ENCODE peak calls at places on chromosomes 6 and 20, in six cellular contexts. T is body of pancreas, M is A549, J is tibial nerve, Z is dorsolateral prefrontal cortex, Y is thoracic aorta. C is an unnamed sample.

GRCh38 chr20:56274156-56274555 is 25.6 kb downstream of the MC3R start:
- DNase-seq in J (no peak), M (no peak), Y (no peak), T (no peak), Z (no peak), C (no peak)

GRCh38 chr20:62413896-62414481 is 6.9 kb upstream of the CABLES2 start:
- DNase-seq in Y (no peak), M (peak; percentile 47), Z (no peak), J (no peak), T (no peak), C (no peak)

GRCh38 chr6:163263196-163263595 is 151.3 kb upstream of the QKI start:
- DNase-seq in T (no peak), J (peak; percentile 30), Z (peak; percentile 73), M (no peak), Y (no peak), C (peak; percentile 70)

GRCh38 chr6:125942677-125943527 is 13.7 kb upstream of the HINT3 start:
- DNase-seq in T (peak; percentile 57), Z (no peak), Y (no peak), M (no peak), J (no peak), C (no peak)

GRCh38 chr6:94721459-94721858 is 855.9 kb upstream of the MANEA start:
- DNase-seq in M (no peak), Y (no peak), J (no peak), Z (no peak), T (no peak), C (no peak)

GRCh38 chr6:116412270-116412669 is 41.5 kb downstream of the DSE start:
- DNase-seq in Z (no peak), Y (no peak), T (no peak), M (no peak), J (no peak), C (no peak)

GRCh38 chr6:105207524-105208269 is 27.9 kb upstream of the POPDC3 start:
- DNase-seq in M (no peak), T (no peak), Z (no peak), Y (no peak), J (no peak), C (no peak)

GRCh38 chr6:56594699-56595098 is 48.0 kb downstream of the DST start:
- DNase-seq in Y (no peak), Z (no peak), T (peak; percentile 39), J (no peak), M (no peak), C (peak; percentile 13)

GRCh38 chr6:135128268-135128914 is 52.7 kb upstream of the MYB start:
- DNase-seq in Z (no peak), M (no peak), Y (no peak), T (no peak), J (no peak), C (no peak)

GRCh38 chr6:104689551-104690205 is 170.0 kb downstream of the HACE1 start:
- DNase-seq in M (no peak), J (no peak), Z (no peak), T (no peak), Y (no peak), C (no peak)

GRCh38 chr6:46103437-46103836 is 26.4 kb upstream of the ENPP4 start:
- DNase-seq in Z (no peak), M (no peak), J (no peak), Y (no peak), T (no peak), C (no peak)

GRCh38 chr6:9131616-9132015 is 696.3 kb upstream of the SLC35B3 start:
- DNase-seq in Z (no peak), J (no peak), Y (no peak), M (no peak), T (peak; percentile 72), C (no peak)

GRCh38 chr6:6661684-6662083 is 73.2 kb downstream of the LY86 start:
- DNase-seq in Y (no peak), Z (no peak), T (peak; percentile 61), M (no peak), J (no peak), C (peak; percentile 32)

GRCh38 chr6:104407957-104408356 is 451.8 kb downstream of the HACE1 start:
- DNase-seq in Z (no peak), J (no peak), T (no peak), Y (no peak), M (no peak), C (no peak)

GRCh38 chr20:3339076-3339475 is 68.4 kb downstream of the DNAAF9 start:
- DNase-seq in J (no peak), T (no peak), Y (no peak), M (no peak), Z (no peak), C (no peak)

GRCh38 chr6:138430361-138431145 is 26.5 kb downstream of the HEBP2 start:
- DNase-seq in M (no peak), J (no peak), Y (no peak), Z (no peak), T (no peak), C (peak; percentile 57)

GRCh38 chr6:110329348-110329728 is 28.8 kb downstream of the METTL24 start:
- DNase-seq in J (no peak), T (peak; percentile 23), M (no peak), Z (no peak), Y (no peak), C (no peak)

GRCh38 chr6:1027795-1028569 is 283.9 kb upstream of the FOXQ1 start:
- DNase-seq in T (no peak), Z (no peak), Y (no peak), J (no peak), M (no peak), C (no peak)

GRCh38 chr6:99603421-99604160 is 3.0 kb upstream of the PRDM13 start:
- DNase-seq in J (no peak), Y (no peak), Z (no peak), T (peak; percentile 34), M (peak; percentile 13), C (no peak)

GRCh38 chr6:33075568-33076405 is at the start of gene HLA-DPB1:
- DNase-seq in M (peak; percentile 28), Z (no peak), J (no peak), T (no peak), Y (no peak), C (no peak)

GRCh38 chr6:111761783-111762312 is 111.4 kb downstream of the FYN start:
- DNase-seq in M (no peak), J (no peak), T (no peak), Y (no peak), Z (no peak), C (no peak)

GRCh38 chr6:159999240-159999671 is 30.4 kb downstream of the IGF2R start:
- DNase-seq in M (no peak), J (no peak), Z (no peak), T (no peak), Y (no peak), C (no peak)

GRCh38 chr6:52286798-52287432 is 2.4 kb upstream of the MCM3 start:
- DNase-seq in J (peak; percentile 70), Y (peak; percentile 33), Z (peak; percentile 83), M (peak; percentile 60), T (peak; percentile 75), C (peak; percentile 7)

GRCh38 chr6:47042238-47042843 is at the start of gene ADGRF1:
- DNase-seq in M (no peak), Y (no peak), J (no peak), Z (no peak), T (peak; percentile 49), C (no peak)

GRCh38 chr6:5998741-5999687 is 7.7 kb downstream of the NRN1 start:
- DNase-seq in J (no peak), Z (no peak), M (no peak), T (peak; percentile 13), Y (no peak), C (no peak)

GRCh38 chr20:38255389-38255788 is 5.1 kb downstream of the KIAA1755 start:
- DNase-seq in Y (no peak), T (no peak), M (no peak), J (no peak), Z (peak; percentile 20), C (no peak)
- H3K27ac ChIP-seq in Y (peak overlapping the region; percentile 80), T (no peak overlapping the region), M (no peak overlapping the region), J (peak overlapping the region; percentile 96), Z (peak overlapping the region; percentile 78), C (peak overlapping the region; percentile 59)

GRCh38 chr20:35776513-35777101 is 4.8 kb downstream of the PHF20 start:
- DNase-seq in Y (no peak), J (peak; percentile 58), T (peak; percentile 80), Z (peak; percentile 36), M (no peak), C (no peak)
- H3K27ac ChIP-seq in Y (no peak overlapping the region), J (peak overlapping the region; percentile 14), T (peak overlapping the region; percentile 4), Z (no peak overlapping the region), M (no peak overlapping the region), C (no peak overlapping the region)

GRCh38 chr6:107491791-107492674 is 2.1 kb downstream of the SOBP start:
- DNase-seq in Y (no peak), Z (peak; percentile 75), J (peak; percentile 27), T (no peak), M (no peak), C (peak; percentile 36)

GRCh38 chr6:107489636-107490567 is at the start of gene SOBP:
- DNase-seq in J (peak; percentile 30), Y (no peak), T (peak; percentile 48), Z (peak; percentile 57), M (peak; percentile 36), C (peak; percentile 74)

GRCh38 chr6:107488875-107489635 is 862 bp upstream of the SOBP start:
- DNase-seq in J (peak; percentile 19), Y (no peak), T (peak; percentile 29), M (peak; percentile 49), Z (no peak), C (peak; percentile 47)

GRCh38 chr6:107491059-107491609 is 1.2 kb downstream of the SOBP start:
- DNase-seq in Y (no peak), T (peak; percentile 59), J (peak; percentile 54), Z (peak; percentile 56), M (peak; percentile 8), C (no peak)

DNA sequence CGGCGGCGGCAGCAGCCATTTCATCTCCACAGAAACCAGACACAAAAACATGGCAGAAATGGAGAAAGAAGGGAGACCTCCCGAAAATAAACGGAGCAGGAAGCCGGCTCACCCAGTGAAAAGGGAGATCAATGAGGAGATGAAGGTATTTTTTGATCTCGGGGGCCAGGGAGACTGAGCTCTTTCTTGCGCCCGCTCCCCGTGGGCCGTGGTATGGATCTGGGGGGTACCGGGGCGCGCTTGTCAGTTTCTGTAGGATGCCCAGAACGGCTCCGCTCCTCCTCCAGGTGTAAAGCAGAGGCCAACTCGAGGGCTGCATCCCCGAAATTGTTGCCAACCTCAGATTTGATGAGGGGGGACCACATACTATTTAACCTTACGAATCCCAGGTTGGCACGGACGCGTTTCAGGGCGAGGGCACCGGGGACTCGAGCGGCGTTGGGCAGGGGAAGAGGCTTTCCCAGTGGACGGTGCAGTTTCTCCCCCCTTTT is 696 bp downstream of the SOBP start:
- DNase-seq in J (no peak), T (peak; percentile 11), Y (no peak), Z (no peak), M (no peak), C (peak; percentile 61)
- H3K27ac ChIP-seq in J (peak overlapping the region; percentile 81), T (peak overlapping the region; percentile 69), Y (peak overlapping the region; percentile 73), Z (peak overlapping the region; percentile 89), M (peak overlapping the region; percentile 92), C (peak overlapping the region; percentile 78)

GRCh38 chr20:47347661-47348462 is 8.6 kb downstream of the ZMYND8 start:
- DNase-seq in T (no peak), M (no peak), J (no peak), Z (no peak), Y (no peak), C (no peak)

GRCh38 chr20:47345214-47345613 is 11.3 kb downstream of the ZMYND8 start:
- DNase-seq in Z (no peak), M (no peak), Y (no peak), T (no peak), J (no peak), C (no peak)

GRCh38 chr20:47338131-47338628 is 18.3 kb downstream of the ZMYND8 start:
- DNase-seq in J (no peak), T (no peak), Y (no peak), M (no peak), Z (no peak), C (no peak)

GRCh38 chr20:47346172-47346571 is 10.3 kb downstream of the ZMYND8 start:
- DNase-seq in J (no peak), Z (no peak), M (no peak), T (no peak), Y (no peak), C (no peak)

GRCh38 chr20:47343007-47343472 is 13.5 kb downstream of the ZMYND8 start:
- DNase-seq in Y (no peak), J (no peak), M (no peak), Z (no peak), T (no peak), C (no peak)
- H3K27ac ChIP-seq in Y (peak overlapping the region; percentile 45), J (peak overlapping the region; percentile 29), M (peak overlapping the region; percentile 74), Z (peak overlapping the region; percentile 64), T (peak overlapping the region; percentile 2), C (no peak overlapping the region)